ENCODE peak calls at places on chromosome 12, in four cellular contexts. X is HCT116, T is neural progenitor cell, S is IMR-90. C is an unnamed sample. For H3K9me3, the result is how much of the 10 kb centered on the place peaks cover.

GRCh38 chr12:10867381-10867780 is 16.7 kb downstream of the PRH1 start:
- DNase-seq in X (no peak), T (no peak), S (no peak), C (no peak)

GRCh38 chr12:127381043-127381668 is 885.8 kb upstream of the TMEM132C start:
- DNase-seq in X (peak), T (peak), S (no peak), C (peak)

GRCh38 chr12:126389215-126389841 is 1324.1 kb downstream of the AACS start:
- DNase-seq in X (no peak), T (no peak), S (no peak), C (no peak)

GRCh38 chr12:72957454-72957853 is 685.3 kb downstream of the TRHDE start:
- DNase-seq in X (no peak), T (no peak), S (no peak), C (no peak)

GRCh38 chr12:47816646-47817271 is 2.9 kb downstream of the HDAC7 start:
- DNase-seq in X (no peak), T (no peak), S (no peak), C (peak)

GRCh38 chr12:97131220-97131981 is 224.3 kb downstream of the NEDD1 start:
- DNase-seq in X (no peak), T (peak), S (no peak), C (no peak)

GRCh38 chr12:68157295-68157871 is 2.2 kb downstream of the IFNG start:
- DNase-seq in X (no peak), T (no peak), S (no peak), C (no peak)

GRCh38 chr12:82688619-82689018 is 1.9 kb downstream of the TMTC2 start:
- DNase-seq in X (no peak), T (peak), S (no peak), C (no peak)

GRCh38 chr12:108234155-108234554 is 105.0 kb downstream of the CMKLR1 start:
- DNase-seq in X (no peak), T (no peak), S (no peak), C (no peak)

GRCh38 chr12:64611430-64612286 is 1.4 kb downstream of the RASSF3 start:
- DNase-seq in X (no peak), T (peak), S (peak), C (peak)

GRCh38 chr12:26789731-26790644 is 43.0 kb downstream of the ITPR2 start:
- DNase-seq in X (no peak), T (no peak), S (peak), C (peak)

GRCh38 chr12:48827513-48828096 is 9.3 kb downstream of the CACNB3 start:
- DNase-seq in X (no peak), T (no peak), S (no peak), C (peak)

GRCh38 chr12:108896817-108897216 is 16.9 kb downstream of the DAO start:
- DNase-seq in X (no peak), T (no peak), S (no peak), C (no peak)

GRCh38 chr12:103431387-103431786 is 64.4 kb downstream of the C12orf42 start:
- DNase-seq in X (no peak), T (no peak), S (no peak), C (no peak)

GRCh38 chr12:89183985-89184435 is 168.3 kb downstream of the DUSP6 start:
- DNase-seq in X (no peak), T (no peak), S (peak), C (no peak)

GRCh38 chr12:127170271-127171180 is 1096.4 kb upstream of the TMEM132C start:
- DNase-seq in X (no peak), T (no peak), S (peak), C (no peak)

GRCh38 chr12:92928431-92928961 is 599 bp downstream of the EEA1 start:
- DNase-seq in X (no peak), T (no peak), S (no peak), C (peak)

GRCh38 chr12:2225736-2226135 is 172.9 kb downstream of the CACNA1C start:
- DNase-seq in X (no peak), T (no peak), S (peak), C (no peak)

GRCh38 chr12:65892905-65893304 is 68.6 kb downstream of the HMGA2 start:
- DNase-seq in X (no peak), T (no peak), S (peak), C (no peak)

GRCh38 chr12:22978962-22979361 is 354.0 kb downstream of the ETNK1 start:
- DNase-seq in X (no peak), T (no peak), S (peak), C (peak)

GRCh38 chr12:5466521-5466960 is 34.6 kb downstream of the NTF3 start:
- DNase-seq in X (no peak), T (no peak), S (peak), C (no peak)

GRCh38 chr12:5487971-5488955 is 56.4 kb downstream of the NTF3 start:
- DNase-seq in X (no peak), T (no peak), S (peak), C (no peak)

GRCh38 chr12:123397400-123397799 is 13.5 kb downstream of the KMT5A start:
- DNase-seq in X (no peak), T (no peak), S (no peak), C (peak)

GRCh38 chr12:44000309-44000952 is 164.6 kb downstream of the TMEM117 start:
- DNase-seq in X (peak), T (peak), S (peak), C (peak)

GRCh38 chr12:122228092-122228491 is 2.2 kb upstream of the DIABLO start:
- DNase-seq in X (no peak), T (no peak), S (no peak), C (no peak)
- H3K4me3 ChIP-seq in X (no peak), T (no peak), S (no peak), C (no peak)

GRCh38 chr12:91563011-91563410 is 380.4 kb upstream of the DCN start:
- DNase-seq in X (no peak), T (no peak), S (no peak), C (no peak)

GRCh38 chr12:91566328-91567099 is 383.9 kb upstream of the DCN start:
- DNase-seq in X (no peak), T (no peak), S (no peak), C (peak)

GRCh38 chr12:91565816-91566215 is 383.2 kb upstream of the DCN start:
- DNase-seq in X (no peak), T (no peak), S (no peak), C (no peak)

GRCh38 chr12:91567100-91567485 is 384.5 kb upstream of the DCN start:
- DNase-seq in X (no peak), T (no peak), S (no peak), C (no peak)

DNA sequence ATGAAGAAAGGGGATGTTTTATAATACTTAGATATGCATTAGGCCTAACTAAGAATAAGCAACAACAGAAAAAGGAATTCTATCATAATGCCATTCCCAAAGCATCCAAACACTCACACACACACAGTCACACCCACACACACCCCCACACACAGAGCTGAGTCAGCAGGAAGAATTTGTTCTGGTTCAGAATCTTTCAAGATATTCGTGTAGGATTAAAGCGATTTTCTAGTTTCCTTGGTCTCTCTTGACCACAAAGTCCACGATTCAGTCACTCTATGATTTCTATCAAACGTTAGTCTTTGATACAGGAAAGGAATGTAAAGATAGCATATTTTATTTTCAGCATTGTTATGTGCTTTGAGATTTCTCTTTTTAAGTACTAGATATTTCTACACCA is 382.6 kb upstream of the DCN start:
- DNase-seq in X (no peak), T (no peak), S (no peak), C (no peak)
- H3K4me2 ChIP-seq in X (no peak), T (no peak), S (no peak), C (no peak)

DNA sequence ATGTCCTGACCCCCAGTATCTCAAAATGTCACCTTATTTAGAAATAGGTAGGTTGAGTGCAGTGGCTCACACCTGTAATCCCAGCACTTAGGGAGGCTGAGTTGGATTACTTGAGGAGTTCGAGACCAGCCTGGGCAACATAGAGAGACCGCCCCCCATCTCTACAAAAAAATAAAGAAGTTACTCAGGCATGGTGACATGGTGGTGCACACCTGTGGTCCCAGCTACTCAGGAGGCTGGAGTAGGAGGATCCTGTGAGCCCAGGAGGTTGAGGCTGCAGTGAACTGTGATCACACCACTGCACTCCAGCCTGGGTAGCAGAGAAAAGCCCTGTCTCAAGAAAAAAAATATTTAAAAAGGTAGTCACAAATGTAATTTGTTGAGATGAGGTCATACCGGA is 27.9 kb upstream of the RBM19 start:
- DNase-seq in X (no peak), T (no peak), S (no peak), C (no peak)
- H3K9me3 ChIP-seq in X (under half), T (under half), S (under half), C (under half)

DNA sequence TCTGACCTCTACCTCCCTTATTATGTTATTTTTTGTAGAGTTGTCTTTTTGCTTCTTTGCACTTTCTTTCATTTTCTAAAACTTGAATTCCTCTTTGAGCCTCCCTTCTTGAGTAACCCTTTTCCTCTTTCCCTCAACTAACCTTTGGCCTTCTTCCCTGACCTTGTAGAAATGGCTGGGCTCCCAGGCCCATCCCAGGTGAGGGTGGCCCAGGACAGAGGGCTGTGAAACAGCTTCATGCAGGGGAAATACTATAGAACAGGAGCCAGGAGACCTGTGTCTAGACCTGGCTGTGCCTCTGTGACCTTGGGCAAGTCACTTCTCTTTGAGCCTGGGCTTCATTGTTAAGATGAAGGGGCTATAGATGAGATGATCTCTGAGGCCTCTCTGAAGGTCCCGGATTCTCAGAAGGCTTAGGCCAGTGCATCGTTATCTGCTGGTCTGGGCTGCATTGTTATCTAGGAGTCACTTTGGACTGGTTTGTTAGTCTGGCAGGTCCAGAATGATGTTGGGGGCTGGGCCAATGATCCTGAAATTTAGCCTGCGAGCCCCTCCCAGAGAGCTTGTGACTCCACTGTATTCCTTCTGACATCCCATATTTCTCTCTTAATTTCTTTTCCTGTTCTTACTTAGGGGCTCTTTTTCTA is 2.2 kb downstream of the ATN1 start:
- DNase-seq in X (no peak), T (no peak), S (no peak), C (peak)
- H3K4me3 ChIP-seq in X (no peak), T (peak), S (peak), C (peak)

GRCh38 chr12:111730420-111730819 is 36.3 kb upstream of the ALDH2 start:
- DNase-seq in X (no peak), T (no peak), S (no peak), C (no peak)
- H3K4me2 ChIP-seq in X (no peak), T (no peak), S (no peak), C (no peak)